ENCODE peak calls at places on chromosomes 1 and 21, in seven cellular contexts. C is suprapubic skin; U is IMR-90; N is skeletal muscle cell; I is CD8-positive, alpha-beta T cell; R is right lobe of liver; Q is naive thymus-derived CD4-positive, alpha-beta T cell. W is an unnamed sample.

GRCh38 chr1:222814536-222815366 is at the start of gene DISP1:
- DNase-seq in C (peak; percentile 88), R (peak; percentile 85), N (no peak), I (peak; percentile 61), Q (peak; percentile 71), U (peak; percentile 74), W (peak; percentile 37)

GRCh38 chr1:179953974-179954493 is 576 bp upstream of the CEP350 start:
- DNase-seq in I (no peak), N (peak; percentile 18), C (no peak), U (peak; percentile 51), R (no peak), Q (peak; percentile 38), W (no peak)

GRCh38 chr1:29236993-29237905 is 927 bp downstream of the PTPRU start:
- DNase-seq in C (no peak), U (peak; percentile 45), Q (no peak), R (peak; percentile 67), I (no peak), N (no peak), W (no peak)

GRCh38 chr1:112508242-112509004 is at the start of gene WNT2B:
- DNase-seq in R (no peak), U (no peak), N (no peak), Q (peak; percentile 60), I (peak; percentile 58), C (no peak), W (peak; percentile 42)

GRCh38 chr1:163090321-163090945 is 21.3 kb downstream of the RGS4 start:
- DNase-seq in Q (no peak), U (peak; percentile 84), I (no peak), N (peak; percentile 48), C (no peak), R (no peak), W (no peak)

GRCh38 chr1:39657923-39658485 is 13.9 kb downstream of the NT5C1A start:
- DNase-seq in R (peak; percentile 47), U (peak; percentile 57), I (peak; percentile 59), Q (peak; percentile 73), N (no peak), C (no peak), W (peak; percentile 77)

GRCh38 chr1:8985915-8986813 is 40.1 kb downstream of the SLC2A7 start:
- DNase-seq in R (peak; percentile 88), U (peak; percentile 95), N (peak; percentile 75), C (no peak), I (no peak), Q (no peak), W (no peak)

GRCh38 chr1:93567255-93567918 is 114.2 kb downstream of the BCAR3 start:
- DNase-seq in Q (no peak), C (no peak), N (peak; percentile 69), I (no peak), R (no peak), U (peak; percentile 98), W (no peak)

GRCh38 chr21:30984897-30985296 is 53.4 kb downstream of the KRTAP19-8 start:
- DNase-seq in U (no peak), R (no peak), Q (no peak), C (no peak), N (no peak), I (no peak), W (no peak)

DNA sequence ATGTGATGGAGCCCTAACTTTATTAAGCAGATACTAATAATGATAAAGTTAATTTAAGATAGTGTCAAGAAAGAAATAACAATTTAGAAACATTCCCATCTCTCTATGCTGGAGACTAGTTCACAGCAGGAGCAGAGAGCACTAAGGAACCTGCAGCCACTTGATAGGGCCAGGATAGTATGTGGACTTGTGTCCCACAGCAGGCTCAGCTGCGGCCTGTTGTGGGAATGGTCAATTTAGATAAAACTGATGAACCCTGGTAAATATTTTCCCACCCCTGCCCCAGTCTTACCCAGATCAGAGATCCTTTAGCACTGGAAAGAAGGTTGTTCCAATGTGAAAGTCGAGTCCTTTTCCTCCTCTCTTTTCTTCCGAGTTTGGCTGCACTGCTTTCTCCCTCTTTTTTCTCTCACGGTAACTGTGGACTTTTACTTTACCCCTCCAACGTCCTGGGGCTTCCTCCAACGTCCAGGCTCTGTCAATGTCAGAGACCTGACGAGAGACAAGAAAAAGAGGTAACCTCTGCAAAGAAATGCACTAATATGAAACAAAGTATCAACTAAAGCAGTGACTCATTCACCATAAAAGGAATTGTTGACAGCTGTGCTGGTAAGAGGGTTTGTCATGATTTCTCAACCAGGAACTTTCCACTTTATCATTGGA is at the start of gene GBP2:
- DNase-seq in I (peak; percentile 32), U (peak; percentile 85), R (no peak), C (no peak), N (peak; percentile 35), Q (peak; percentile 40), W (no peak)
- H3K4me3 ChIP-seq in I (peak within 1 kb of the TSS; percentile 59), U (peak within 1 kb of the TSS; percentile 30), R (peak within 1 kb of the TSS; percentile 36), C (peak within 1 kb of the TSS; percentile 56), N (no peak within 1 kb of the TSS), Q (peak within 1 kb of the TSS; percentile 84), W (no peak within 1 kb of the TSS)

DNA sequence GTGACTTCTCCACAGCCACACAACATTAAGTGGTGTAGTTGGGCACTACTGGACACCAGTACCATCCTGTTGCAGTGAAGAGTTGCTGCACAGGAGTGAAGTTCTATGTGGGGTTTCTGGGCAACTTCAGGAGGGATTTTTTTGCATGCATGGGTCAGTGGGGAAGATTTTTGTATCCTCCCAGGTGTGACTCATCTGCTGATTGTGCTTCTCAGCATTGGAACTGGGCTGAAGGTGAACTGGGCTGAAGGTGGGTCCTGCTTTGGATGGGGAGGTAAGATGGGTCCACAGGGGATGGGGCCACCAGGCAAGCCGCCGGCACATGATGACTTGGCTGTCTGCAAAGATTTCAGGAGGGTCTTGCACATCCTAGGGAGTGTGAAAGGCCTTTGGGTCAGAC is 2.6 kb downstream of the SERINC2 start:
- DNase-seq in N (no peak), U (no peak), Q (no peak), R (no peak), I (no peak), C (no peak), W (no peak)
- H3K4me3 ChIP-seq in N (no peak overlapping the region), U (no peak overlapping the region), Q (no peak overlapping the region), R (no peak overlapping the region), I (no peak overlapping the region), C (no peak overlapping the region), W (no peak overlapping the region)

DNA sequence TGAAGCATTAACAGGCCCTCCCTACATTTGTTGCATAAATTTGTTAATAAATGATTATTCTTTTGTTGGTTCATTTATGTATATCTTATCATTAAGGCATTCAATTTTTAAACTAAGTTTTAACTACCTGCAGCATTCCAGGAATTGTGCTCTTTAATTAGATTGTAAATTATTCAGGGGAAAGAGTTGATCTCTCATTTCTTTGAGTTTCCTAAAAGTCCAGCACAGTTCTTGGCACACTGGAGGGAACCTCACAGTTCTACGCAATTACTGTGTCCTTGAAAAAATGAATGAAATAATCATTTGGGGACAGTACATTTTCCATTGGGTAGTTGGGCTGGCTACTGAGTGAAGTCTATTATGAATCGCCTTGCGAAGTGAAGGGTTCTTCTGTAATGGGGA is 493 bp upstream of the STXBP3 start:
- DNase-seq in R (no peak), U (no peak), N (no peak), C (no peak), I (no peak), Q (no peak), W (no peak)
- H3K4me3 ChIP-seq in R (no peak overlapping the region), U (peak overlapping the region; percentile 10), N (no peak overlapping the region), C (peak overlapping the region; percentile 85), I (no peak overlapping the region), Q (no peak overlapping the region), W (no peak overlapping the region)

GRCh38 chr1:61953790-61954150 is 211.5 kb downstream of the PATJ start:
- DNase-seq in N (no peak), R (no peak), C (no peak), Q (no peak), U (no peak), I (no peak), W (no peak)
- H3K4me3 ChIP-seq in N (no peak overlapping the region), R (no peak overlapping the region), C (no peak overlapping the region), Q (no peak overlapping the region), U (no peak overlapping the region), I (no peak overlapping the region), W (no peak overlapping the region)

GRCh38 chr1:43592051-43592665 is 57.8 kb upstream of the KDM4A start:
- DNase-seq in R (no peak), I (no peak), U (no peak), Q (no peak), N (no peak), C (no peak), W (no peak)
- H3K4me3 ChIP-seq in R (no peak overlapping the region), I (no peak overlapping the region), U (no peak overlapping the region), Q (no peak overlapping the region), N (no peak overlapping the region), C (no peak overlapping the region), W (no peak overlapping the region)

DNA sequence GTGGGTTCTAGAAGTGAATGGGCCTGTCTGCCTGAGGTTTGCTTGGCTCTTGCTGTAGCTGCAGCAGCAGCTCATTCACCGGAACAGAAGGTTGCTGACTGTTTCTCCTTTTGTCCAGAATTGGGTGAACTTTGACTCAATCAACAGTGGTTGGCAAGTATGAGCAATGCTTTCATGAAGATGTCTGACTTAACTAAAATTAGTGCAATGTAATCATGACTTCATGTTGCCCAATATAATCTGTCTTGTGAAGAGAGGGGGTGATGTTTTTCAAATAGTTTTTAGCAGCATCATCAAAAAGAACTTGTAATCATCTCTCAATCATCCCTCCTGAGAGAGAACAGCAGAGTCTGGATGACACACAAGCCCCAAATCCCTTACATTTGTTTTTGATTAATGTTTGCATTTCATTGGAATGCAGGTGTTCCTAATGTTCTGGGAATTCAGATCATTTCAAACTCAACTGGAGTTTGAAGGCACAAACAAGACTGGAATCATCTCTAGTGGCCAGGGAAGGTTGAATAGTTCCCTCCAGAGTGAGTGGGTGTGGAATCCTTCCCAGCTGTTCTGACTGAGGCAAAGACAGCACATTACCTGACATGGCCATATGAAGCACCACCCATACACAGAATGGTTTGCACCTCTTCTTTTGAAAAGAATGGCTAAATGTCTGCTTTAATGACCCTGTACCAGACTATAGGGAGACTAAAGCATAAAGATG is 82.9 kb downstream of the HLX start:
- DNase-seq in Q (no peak), N (peak; percentile 99), R (no peak), I (no peak), C (no peak), U (peak; percentile 98), W (no peak)
- H3K4me3 ChIP-seq in Q (no peak overlapping the region), N (no peak overlapping the region), R (no peak overlapping the region), I (no peak overlapping the region), C (no peak overlapping the region), U (no peak overlapping the region), W (no peak overlapping the region)

DNA sequence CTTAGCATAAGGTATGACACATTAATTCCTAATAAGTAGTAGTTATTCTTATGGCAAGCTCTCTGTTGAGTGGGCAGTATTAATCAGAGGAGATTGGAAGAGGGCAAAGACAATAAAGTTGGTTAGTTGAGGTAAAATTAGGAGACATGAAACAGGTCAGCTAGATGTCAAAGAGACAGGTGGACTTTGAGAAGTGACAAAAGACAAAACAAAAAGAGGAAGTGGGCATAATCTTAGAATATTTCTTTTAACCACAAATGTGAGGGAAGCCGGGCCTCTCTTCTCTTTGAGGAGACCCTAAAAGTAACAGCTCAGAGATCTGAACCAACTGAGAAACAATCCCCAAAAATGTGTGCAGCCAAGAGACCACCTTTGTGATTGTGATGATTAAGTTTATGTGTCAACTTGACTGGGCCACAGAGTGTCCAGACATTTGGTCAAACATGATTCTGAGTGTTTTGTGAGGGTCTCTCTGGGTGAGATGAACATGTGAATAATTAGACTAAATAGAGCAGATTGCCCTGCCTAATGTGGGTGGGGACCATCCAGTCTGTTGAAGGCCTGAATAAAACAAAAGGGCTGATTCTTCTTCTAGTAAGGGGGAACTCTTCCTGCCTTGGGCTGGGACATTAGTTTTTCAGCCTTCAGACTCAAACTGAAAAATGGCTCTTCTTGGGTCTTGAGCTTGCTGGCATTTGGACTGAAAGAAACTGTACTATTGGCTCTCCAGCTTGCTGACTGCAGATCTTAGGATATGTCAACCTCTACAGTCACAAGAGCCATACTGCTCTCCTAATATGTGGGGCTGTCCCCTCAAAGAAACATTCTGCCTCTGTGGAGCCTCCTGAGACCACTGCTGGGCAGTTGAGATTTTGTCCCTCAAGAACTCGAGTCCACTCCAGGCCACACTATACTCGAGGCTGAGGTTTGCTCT is 40.0 kb downstream of the FCRL5 start:
- DNase-seq in N (no peak), Q (no peak), R (no peak), U (no peak), C (no peak), I (no peak), W (no peak)
- H3K4me3 ChIP-seq in N (no peak overlapping the region), Q (no peak overlapping the region), R (no peak overlapping the region), U (no peak overlapping the region), C (no peak overlapping the region), I (no peak overlapping the region), W (no peak overlapping the region)

W was measured in Jurkat, Clone E6-1.